ENCODE peak calls at places on chromosomes 7 and 10, in seven cellular contexts. P is heart left ventricle, O is OCI-LY7, W is breast epithelium, T is HFF-Myc, E is fibroblast of lung, I is RWPE2. M is an unnamed sample.
A peak's percentile ranks its signal among the peaks of the same experiment; 100 is the strongest.

GRCh38 chr7:79055722-79056415 is 397.6 kb downstream of the MAGI2 start:
- DNase-seq in P (no peak), O (no peak), W (no peak), T (no peak), E (no peak), I (no peak), M (no peak)

GRCh38 chr7:141701489-141702046 is 398 bp downstream of the DENND11 start:
- DNase-seq in P (peak; percentile 38), O (peak; percentile 67), W (no peak), T (no peak), E (peak; percentile 27), I (no peak), M (no peak)

GRCh38 chr7:56007167-56007652 is 42.8 kb downstream of the NIPSNAP2 start:
- DNase-seq in P (no peak), O (no peak), W (no peak), T (peak; percentile 24), E (no peak), I (no peak), M (no peak)

GRCh38 chr7:28192786-28193581 is 12.4 kb upstream of the JAZF1 start:
- DNase-seq in P (no peak), O (no peak), W (no peak), T (no peak), E (peak; percentile 79), I (no peak), M (no peak)

GRCh38 chr7:154332776-154333175 is 280.6 kb downstream of the DPP6 start:
- DNase-seq in P (no peak), O (no peak), W (no peak), T (no peak), E (no peak), I (no peak), M (no peak)

GRCh38 chr7:96977445-96977844 is 27.9 kb upstream of the DLX6 start:
- DNase-seq in P (no peak), O (no peak), W (no peak), T (no peak), E (no peak), I (no peak), M (no peak)

GRCh38 chr7:32298403-32299132 is 191.6 kb downstream of the LSM5 start:
- DNase-seq in P (peak; percentile 29), O (no peak), W (no peak), T (no peak), E (no peak), I (no peak), M (no peak)

GRCh38 chr7:127893547-127893946 is 137.7 kb downstream of the LRRC4 start:
- DNase-seq in P (no peak), O (no peak), W (no peak), T (no peak), E (no peak), I (no peak), M (no peak)

GRCh38 chr10:74926791-74927585 is 100.6 kb downstream of the KAT6B start:
- DNase-seq in P (no peak), O (no peak), W (no peak), T (no peak), E (no peak), I (no peak), M (no peak)

GRCh38 chr7:84704380-84704779 is 482.5 kb downstream of the SEMA3D start:
- DNase-seq in P (no peak), O (no peak), W (no peak), T (no peak), E (no peak), I (no peak), M (no peak)

GRCh38 chr7:20407585-20408466 is 77.1 kb downstream of the ITGB8 start:
- DNase-seq in P (peak; percentile 84), O (no peak), W (no peak), T (no peak), E (peak; percentile 76), I (peak; percentile 58), M (peak; percentile 25)

GRCh38 chr10:7773845-7774801 is 13.7 kb downstream of the KIN start:
- DNase-seq in P (no peak), O (peak; percentile 21), W (peak; percentile 83), T (no peak), E (no peak), I (no peak), M (no peak)

GRCh38 chr7:158366346-158366745 is 221.3 kb downstream of the PTPRN2 start:
- DNase-seq in P (no peak), O (no peak), W (peak; percentile 15), T (no peak), E (no peak), I (no peak), M (no peak)

GRCh38 chr7:157596471-157596870 is 259.7 kb downstream of the DNAJB6 start:
- DNase-seq in P (no peak), O (no peak), W (no peak), T (no peak), E (no peak), I (peak; percentile 30), M (no peak)

GRCh38 chr10:43355749-43356371 is 15.6 kb upstream of the FXYD4 start:
- DNase-seq in P (peak; percentile 3), O (no peak), W (no peak), T (no peak), E (peak; percentile 67), I (no peak), M (no peak)

GRCh38 chr10:4240641-4241197 is 455.7 kb upstream of the KLF6 start:
- DNase-seq in P (no peak), O (no peak), W (no peak), T (no peak), E (peak; percentile 93), I (no peak), M (no peak)

GRCh38 chr7:48637382-48637781 is 287.0 kb upstream of the CDC14C start:
- DNase-seq in P (no peak), O (no peak), W (no peak), T (no peak), E (peak; percentile 37), I (no peak), M (no peak)

GRCh38 chr7:37988721-37989650 is 68.5 kb downstream of the EPDR1 start:
- DNase-seq in P (no peak), O (no peak), W (no peak), T (no peak), E (no peak), I (no peak), M (no peak)

GRCh38 chr10:80462986-80463741 is 9.1 kb downstream of the TSPAN14 start:
- DNase-seq in P (no peak), O (peak; percentile 81), W (no peak), T (no peak), E (peak; percentile 77), I (no peak), M (no peak)

GRCh38 chr7:97819161-97819560 is 53.0 kb downstream of the ASNS start:
- DNase-seq in P (no peak), O (no peak), W (no peak), T (no peak), E (no peak), I (no peak), M (no peak)

GRCh38 chr10:65419629-65420028 is 1506.2 kb upstream of the LRRTM3 start:
- DNase-seq in P (no peak), O (no peak), W (no peak), T (no peak), E (no peak), I (no peak), M (no peak)

GRCh38 chr10:23314835-23315239 is 29.8 kb downstream of the C10orf67 start:
- DNase-seq in P (no peak), O (peak; percentile 80), W (no peak), T (peak; percentile 69), E (peak; percentile 73), I (no peak), M (peak; percentile 88)

GRCh38 chr7:77395543-77395942 is 20.6 kb downstream of the GSAP start:
- DNase-seq in P (no peak), O (no peak), W (no peak), T (no peak), E (no peak), I (no peak), M (no peak)

GRCh38 chr10:60399343-60399742 is 9.7 kb upstream of the ANK3 start:
- DNase-seq in P (no peak), O (no peak), W (no peak), T (no peak), E (no peak), I (no peak), M (no peak)

GRCh38 chr10:32958992-32959703 is 1.1 kb upstream of the ITGB1 start:
- DNase-seq in P (no peak), O (no peak), W (no peak), T (no peak), E (no peak), I (no peak), M (no peak)

GRCh38 chr7:116258734-116259133 is 48.4 kb downstream of the TES start:
- DNase-seq in P (no peak), O (peak; percentile 45), W (no peak), T (no peak), E (peak; percentile 58), I (no peak), M (no peak)

GRCh38 chr7:106717997-106718871 is 57.3 kb upstream of the CCDC71L start:
- DNase-seq in P (peak; percentile 30), O (peak; percentile 43), W (no peak), T (peak; percentile 99), E (peak; percentile 99), I (peak; percentile 61), M (peak; percentile 35)

GRCh38 chr7:23256731-23257130 is 10.2 kb downstream of the GPNMB start:
- DNase-seq in P (no peak), O (no peak), W (no peak), T (no peak), E (no peak), I (no peak), M (no peak)

GRCh38 chr10:20254078-20254477 is 437.8 kb downstream of the PLXDC2 start:
- DNase-seq in P (no peak), O (no peak), W (no peak), T (no peak), E (peak; percentile 73), I (no peak), M (peak; percentile 18)

GRCh38 chr10:73252445-73253225 is at the start of gene MRPS16:
- DNase-seq in P (peak; percentile 95), O (peak; percentile 96), W (peak; percentile 90), T (peak; percentile 93), E (peak; percentile 98), I (peak; percentile 93), M (peak; percentile 87)
- TF ChIP-seq CTCF in P (no peak), O (no peak), W (no peak), T (no peak), E (no peak), I (no peak), M (no peak)

GRCh38 chr7:13476881-13477444 is 512.5 kb downstream of the ETV1 start:
- DNase-seq in P (no peak), O (no peak), W (no peak), T (no peak), E (no peak), I (no peak), M (no peak)
- TF ChIP-seq CTCF in P (no peak), O (no peak), W (no peak), T (peak; percentile 3), E (peak; percentile 5), I (no peak), M (no peak)

DNA sequence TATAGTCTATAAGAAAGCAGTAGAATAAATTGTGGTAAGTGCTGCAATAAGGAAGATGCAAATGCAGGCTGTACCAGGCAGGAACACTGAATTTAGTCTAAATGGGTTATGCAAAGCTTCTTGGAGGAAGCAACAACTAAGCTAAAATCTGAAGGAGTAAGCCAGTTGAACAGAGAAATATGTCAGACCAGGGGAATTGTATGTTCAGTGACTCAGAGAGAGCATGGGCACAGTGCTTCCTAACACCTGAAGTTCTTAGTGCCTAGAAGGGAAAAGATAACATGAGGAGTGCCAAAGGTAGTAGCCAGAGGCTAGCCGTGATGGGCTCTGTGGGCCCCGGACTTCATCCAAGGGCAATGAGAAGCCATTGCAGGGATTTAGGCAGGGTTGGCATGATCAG is 204.1 kb upstream of the KMT2E start:
- DNase-seq in P (no peak), O (no peak), W (no peak), T (no peak), E (no peak), I (no peak), M (no peak)
- TF ChIP-seq CTCF in P (no peak), O (no peak), W (no peak), T (no peak), E (no peak), I (no peak), M (no peak)

GRCh38 chr10:95289003-95289920 is 1.5 kb downstream of the PDLIM1 start:
- DNase-seq in P (no peak), O (peak; percentile 41), W (no peak), T (no peak), E (no peak), I (no peak), M (no peak)
- TF ChIP-seq CTCF in P (no peak), O (peak; percentile 60), W (no peak), T (no peak), E (peak; percentile 8), I (peak; percentile 38), M (peak; percentile 24)